ENCODE peak calls at places on chromosomes 12 and 14, in four cellular contexts. One of them, this sample, is unnamed. For H3K27me3, the result is how much of the 10 kb centered on the place peaks cover.

GRCh38 chr12:87038098-87038497 is 781.9 kb upstream of the MGAT4C start:
- DNase-seq in GM06990: no peak
- DNase-seq in breast epithelium: no peak
- DNase-seq in psoas muscle: no peak
- DNase-seq in this sample: no peak

GRCh38 chr12:77049767-77050353 is 15.5 kb downstream of the E2F7 start:
- DNase-seq in GM06990: no peak
- DNase-seq in breast epithelium: no peak
- DNase-seq in psoas muscle: no peak
- DNase-seq in this sample: no peak

GRCh38 chr12:24723759-24724158 is 225.1 kb downstream of the BCAT1 start:
- DNase-seq in GM06990: no peak
- DNase-seq in breast epithelium: no peak
- DNase-seq in psoas muscle: no peak
- DNase-seq in this sample: no peak

GRCh38 chr14:32597771-32598170 is 268.7 kb downstream of the AKAP6 start:
- DNase-seq in GM06990: no peak
- DNase-seq in breast epithelium: no peak
- DNase-seq in psoas muscle: no peak
- DNase-seq in this sample: no peak

GRCh38 chr12:109112720-109113465 is 3.5 kb upstream of the ACACB start:
- DNase-seq in GM06990: no peak
- DNase-seq in breast epithelium: no peak
- DNase-seq in psoas muscle: no peak
- DNase-seq in this sample: no peak

GRCh38 chr12:124506145-124506831 is 61.1 kb downstream of the NCOR2 start:
- DNase-seq in GM06990: no peak
- DNase-seq in breast epithelium: no peak
- DNase-seq in psoas muscle: peak
- DNase-seq in this sample: no peak

GRCh38 chr14:37232907-37233481 is 35.3 kb downstream of the MIPOL1 start:
- DNase-seq in GM06990: no peak
- DNase-seq in breast epithelium: no peak
- DNase-seq in psoas muscle: no peak
- DNase-seq in this sample: no peak

GRCh38 chr14:51972566-51972965 is 16.8 kb upstream of the RTRAF start:
- DNase-seq in GM06990: no peak
- DNase-seq in breast epithelium: no peak
- DNase-seq in psoas muscle: no peak
- DNase-seq in this sample: no peak

GRCh38 chr12:46775796-46776195 is 50.0 kb downstream of the SLC38A4 start:
- DNase-seq in GM06990: no peak
- DNase-seq in breast epithelium: no peak
- DNase-seq in psoas muscle: no peak
- DNase-seq in this sample: no peak

GRCh38 chr12:24109381-24110039 is 160.0 kb upstream of the SOX5 start:
- DNase-seq in GM06990: no peak
- DNase-seq in breast epithelium: no peak
- DNase-seq in psoas muscle: no peak
- DNase-seq in this sample: no peak

GRCh38 chr14:74754157-74754556 is 9.0 kb upstream of the YLPM1 start:
- DNase-seq in GM06990: no peak
- DNase-seq in breast epithelium: no peak
- DNase-seq in psoas muscle: no peak
- DNase-seq in this sample: no peak

GRCh38 chr14:25411933-25412757 is 362.2 kb upstream of the STXBP6 start:
- DNase-seq in GM06990: no peak
- DNase-seq in breast epithelium: no peak
- DNase-seq in psoas muscle: no peak
- DNase-seq in this sample: no peak

GRCh38 chr12:125889742-125890141 is 824.5 kb downstream of the AACS start:
- DNase-seq in GM06990: no peak
- DNase-seq in breast epithelium: no peak
- DNase-seq in psoas muscle: no peak
- DNase-seq in this sample: no peak

GRCh38 chr12:12210983-12211382 is 55.9 kb downstream of the LRP6 start:
- DNase-seq in GM06990: no peak
- DNase-seq in breast epithelium: no peak
- DNase-seq in psoas muscle: no peak
- DNase-seq in this sample: no peak

GRCh38 chr12:62660763-62661162 is 194.1 kb downstream of the MON2 start:
- DNase-seq in GM06990: no peak
- DNase-seq in breast epithelium: no peak
- DNase-seq in psoas muscle: no peak
- DNase-seq in this sample: no peak

GRCh38 chr12:5988088-5988487 is 43.0 kb upstream of the ANO2 start:
- DNase-seq in GM06990: no peak
- DNase-seq in breast epithelium: no peak
- DNase-seq in psoas muscle: no peak
- DNase-seq in this sample: no peak

GRCh38 chr14:94381149-94382030 is 7.0 kb downstream of the SERPINA1 start:
- DNase-seq in GM06990: no peak
- DNase-seq in breast epithelium: no peak
- DNase-seq in psoas muscle: no peak
- DNase-seq in this sample: no peak

GRCh38 chr12:104667139-104667538 is 210.4 kb downstream of the CHST11 start:
- DNase-seq in GM06990: no peak
- DNase-seq in breast epithelium: no peak
- DNase-seq in psoas muscle: no peak
- DNase-seq in this sample: no peak

GRCh38 chr14:24366375-24366663 is 1.7 kb upstream of the NFATC4 start:
- DNase-seq in GM06990: no peak
- DNase-seq in breast epithelium: no peak
- DNase-seq in psoas muscle: no peak
- DNase-seq in this sample: no peak
- H3K27me3 ChIP-seq in GM06990: under half
- H3K27me3 ChIP-seq in breast epithelium: under half
- H3K27me3 ChIP-seq in psoas muscle: under half
- H3K27me3 ChIP-seq in this sample: under half

GRCh38 chr12:2004113-2004929 is at the start of gene DCP1B:
- DNase-seq in GM06990: peak
- DNase-seq in breast epithelium: peak
- DNase-seq in psoas muscle: peak
- DNase-seq in this sample: peak
- TF ChIP-seq CTCF in GM06990: peak
- TF ChIP-seq CTCF in breast epithelium: no peak
- TF ChIP-seq CTCF in psoas muscle: no peak
- TF ChIP-seq CTCF in this sample: no peak

DNA sequence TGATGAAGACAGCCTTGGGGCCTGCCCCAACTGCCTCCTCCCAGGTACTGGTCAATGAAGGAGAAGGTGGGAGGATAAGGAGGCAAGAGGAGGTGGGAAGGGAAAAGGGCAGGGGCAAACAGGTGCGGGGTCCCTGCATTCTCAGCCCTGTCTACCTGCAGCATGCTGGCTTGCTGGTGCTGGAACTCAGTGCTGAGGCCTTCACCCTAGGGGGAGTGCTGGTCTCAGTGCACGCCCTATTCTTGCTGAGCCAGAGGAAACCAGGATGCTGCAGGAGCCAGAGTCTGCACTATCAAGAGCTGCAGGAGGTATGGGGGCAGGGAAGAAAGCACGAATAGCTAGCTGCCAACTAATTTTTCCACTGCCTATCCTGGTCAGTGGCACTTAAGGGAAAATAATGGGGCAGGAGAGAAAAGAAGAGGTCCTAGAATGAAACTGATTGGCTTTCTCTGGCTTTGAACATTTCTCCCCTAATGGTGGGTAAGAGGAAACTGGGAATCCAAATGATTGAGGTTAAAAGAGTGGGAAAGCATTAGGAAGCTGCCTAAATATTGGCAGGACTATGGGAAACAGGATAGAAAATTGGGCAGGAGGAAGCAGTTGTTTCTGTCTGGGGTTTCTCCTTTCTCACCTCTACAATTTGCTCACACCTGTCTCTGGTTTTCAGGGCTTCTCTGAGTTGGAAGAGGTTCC is 1.8 kb downstream of the TMEM253 start:
- DNase-seq in GM06990: no peak
- DNase-seq in breast epithelium: no peak
- DNase-seq in psoas muscle: no peak
- DNase-seq in this sample: no peak
- H3K4me3 ChIP-seq in GM06990: peak
- H3K4me3 ChIP-seq in breast epithelium: no peak
- H3K4me3 ChIP-seq in psoas muscle: peak
- H3K4me3 ChIP-seq in this sample: peak

GRCh38 chr12:64081020-64081419 is 141.1 kb downstream of the KICS2 start:
- DNase-seq in GM06990: no peak
- DNase-seq in breast epithelium: no peak
- DNase-seq in psoas muscle: no peak
- DNase-seq in this sample: no peak
- H3K27me3 ChIP-seq in GM06990: under half
- H3K27me3 ChIP-seq in breast epithelium: under half
- H3K27me3 ChIP-seq in psoas muscle: under half
- H3K27me3 ChIP-seq in this sample: under half

DNA sequence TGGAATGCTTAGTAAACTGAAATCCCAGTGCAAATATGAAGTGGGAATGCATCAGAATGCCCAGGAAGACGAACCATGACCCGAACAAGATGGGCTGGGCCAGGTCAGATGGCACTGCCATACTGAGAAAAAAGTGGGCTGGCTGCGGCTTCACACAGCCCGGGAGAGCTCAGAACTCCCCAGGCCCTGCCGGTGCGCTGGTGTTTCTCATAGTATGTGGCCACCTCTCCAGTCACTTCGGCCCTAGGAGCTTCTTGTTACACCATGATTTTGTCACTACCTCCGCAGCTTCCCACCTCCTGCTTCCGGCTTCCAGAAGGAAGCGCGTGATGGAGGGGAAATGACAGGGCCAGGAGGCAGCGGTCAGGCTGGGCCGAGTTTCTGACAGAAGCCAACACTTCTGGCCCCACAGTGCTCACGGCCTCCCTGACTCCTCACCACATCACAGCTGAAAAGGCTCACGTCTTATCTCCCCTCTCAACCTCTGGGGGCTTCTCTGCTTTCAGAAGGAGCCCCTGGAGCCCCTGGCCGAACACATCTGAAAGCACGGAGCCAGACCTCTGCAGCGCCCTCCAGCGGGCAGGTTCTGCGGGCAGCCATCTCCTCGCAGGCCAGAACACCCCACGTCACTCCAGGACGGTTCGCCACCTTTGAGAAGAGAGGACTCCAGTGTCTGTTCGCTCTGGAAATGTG is 30.7 kb downstream of the DAD1 start:
- DNase-seq in GM06990: no peak
- DNase-seq in breast epithelium: no peak
- DNase-seq in psoas muscle: no peak
- DNase-seq in this sample: no peak
- TF ChIP-seq CTCF in GM06990: peak
- TF ChIP-seq CTCF in breast epithelium: no peak
- TF ChIP-seq CTCF in psoas muscle: no peak
- TF ChIP-seq CTCF in this sample: no peak